ENCODE peak calls at places on chromosomes 6 and 20, in nine cellular contexts. One of them, this sample, is unnamed.

GRCh38 chr20:4444404-4444803 is 277.3 kb upstream of the PRND start:
- DNase-seq in fibroblast of lung: peak; percentile 88
- DNase-seq in colonic mucosa: no peak
- DNase-seq in adipocyte: peak; percentile 41
- DNase-seq in Peyer's patch: no peak
- DNase-seq in cardiac muscle cell: no peak
- DNase-seq in CD8-positive, alpha-beta T cell: no peak
- DNase-seq in astrocyte: peak; percentile 83
- DNase-seq in ovary: no peak
- DNase-seq in this sample: no peak

GRCh38 chr6:157518399-157519250 is 137.6 kb downstream of the ZDHHC14 start:
- DNase-seq in Peyer's patch: no peak
- DNase-seq in astrocyte: no peak
- DNase-seq in adipocyte: no peak
- DNase-seq in fibroblast of lung: no peak
- DNase-seq in colonic mucosa: no peak
- DNase-seq in cardiac muscle cell: no peak
- DNase-seq in CD8-positive, alpha-beta T cell: no peak
- DNase-seq in ovary: peak; percentile 52
- DNase-seq in this sample: no peak

GRCh38 chr6:110649704-110650103 is 165.6 kb downstream of the CDK19 start:
- DNase-seq in CD8-positive, alpha-beta T cell: no peak
- DNase-seq in ovary: no peak
- DNase-seq in adipocyte: no peak
- DNase-seq in astrocyte: no peak
- DNase-seq in fibroblast of lung: no peak
- DNase-seq in colonic mucosa: no peak
- DNase-seq in Peyer's patch: no peak
- DNase-seq in cardiac muscle cell: no peak
- DNase-seq in this sample: no peak

GRCh38 chr20:7667194-7667593 is 273.1 kb downstream of the HAO1 start:
- DNase-seq in cardiac muscle cell: no peak
- DNase-seq in astrocyte: peak; percentile 21
- DNase-seq in CD8-positive, alpha-beta T cell: no peak
- DNase-seq in fibroblast of lung: peak; percentile 43
- DNase-seq in Peyer's patch: no peak
- DNase-seq in adipocyte: no peak
- DNase-seq in colonic mucosa: no peak
- DNase-seq in ovary: no peak
- DNase-seq in this sample: no peak

GRCh38 chr6:133456934-133457333 is 215.8 kb downstream of the EYA4 start:
- DNase-seq in CD8-positive, alpha-beta T cell: no peak
- DNase-seq in ovary: no peak
- DNase-seq in adipocyte: no peak
- DNase-seq in astrocyte: no peak
- DNase-seq in colonic mucosa: no peak
- DNase-seq in Peyer's patch: no peak
- DNase-seq in cardiac muscle cell: no peak
- DNase-seq in fibroblast of lung: no peak
- DNase-seq in this sample: no peak

GRCh38 chr6:101163611-101164010 is 229.9 kb upstream of the GRIK2 start:
- DNase-seq in astrocyte: no peak
- DNase-seq in ovary: no peak
- DNase-seq in Peyer's patch: no peak
- DNase-seq in adipocyte: no peak
- DNase-seq in CD8-positive, alpha-beta T cell: no peak
- DNase-seq in fibroblast of lung: no peak
- DNase-seq in colonic mucosa: no peak
- DNase-seq in cardiac muscle cell: no peak
- DNase-seq in this sample: no peak

GRCh38 chr6:157605484-157605883 is 217.6 kb upstream of the SNX9 start:
- DNase-seq in CD8-positive, alpha-beta T cell: no peak
- DNase-seq in cardiac muscle cell: no peak
- DNase-seq in astrocyte: no peak
- DNase-seq in colonic mucosa: no peak
- DNase-seq in Peyer's patch: peak; percentile 29
- DNase-seq in ovary: no peak
- DNase-seq in adipocyte: no peak
- DNase-seq in fibroblast of lung: no peak
- DNase-seq in this sample: no peak

GRCh38 chr6:105459884-105460283 is 57.0 kb upstream of the PREP start:
- DNase-seq in ovary: no peak
- DNase-seq in cardiac muscle cell: no peak
- DNase-seq in Peyer's patch: no peak
- DNase-seq in colonic mucosa: no peak
- DNase-seq in CD8-positive, alpha-beta T cell: no peak
- DNase-seq in fibroblast of lung: peak; percentile 75
- DNase-seq in adipocyte: peak; percentile 7
- DNase-seq in astrocyte: peak; percentile 64
- DNase-seq in this sample: no peak

GRCh38 chr20:64222273-64222672 is 33.3 kb upstream of the PCMTD2 start:
- DNase-seq in fibroblast of lung: peak; percentile 51
- DNase-seq in astrocyte: peak; percentile 25
- DNase-seq in colonic mucosa: no peak
- DNase-seq in ovary: no peak
- DNase-seq in cardiac muscle cell: no peak
- DNase-seq in CD8-positive, alpha-beta T cell: no peak
- DNase-seq in adipocyte: peak; percentile 47
- DNase-seq in Peyer's patch: peak; percentile 54
- DNase-seq in this sample: no peak

GRCh38 chr6:33745558-33745957 is 1.1 kb downstream of the IP6K3 start:
- DNase-seq in cardiac muscle cell: no peak
- DNase-seq in astrocyte: no peak
- DNase-seq in ovary: no peak
- DNase-seq in colonic mucosa: no peak
- DNase-seq in fibroblast of lung: no peak
- DNase-seq in CD8-positive, alpha-beta T cell: no peak
- DNase-seq in adipocyte: no peak
- DNase-seq in Peyer's patch: no peak
- DNase-seq in this sample: no peak

GRCh38 chr6:47438481-47439347 is 38.9 kb upstream of the CD2AP start:
- DNase-seq in cardiac muscle cell: no peak
- DNase-seq in Peyer's patch: peak; percentile 61
- DNase-seq in adipocyte: no peak
- DNase-seq in ovary: no peak
- DNase-seq in fibroblast of lung: no peak
- DNase-seq in colonic mucosa: no peak
- DNase-seq in astrocyte: no peak
- DNase-seq in CD8-positive, alpha-beta T cell: no peak
- DNase-seq in this sample: no peak

GRCh38 chr6:26222587-26222986 is 135.4 kb downstream of the HFE start:
- DNase-seq in Peyer's patch: no peak
- DNase-seq in astrocyte: no peak
- DNase-seq in colonic mucosa: no peak
- DNase-seq in cardiac muscle cell: no peak
- DNase-seq in ovary: no peak
- DNase-seq in adipocyte: no peak
- DNase-seq in CD8-positive, alpha-beta T cell: no peak
- DNase-seq in fibroblast of lung: peak; percentile 32
- DNase-seq in this sample: no peak

GRCh38 chr6:31473780-31474725 is 23.9 kb upstream of the MICB start:
- DNase-seq in CD8-positive, alpha-beta T cell: no peak
- DNase-seq in Peyer's patch: peak; percentile 31
- DNase-seq in ovary: no peak
- DNase-seq in colonic mucosa: no peak
- DNase-seq in adipocyte: peak; percentile 62
- DNase-seq in astrocyte: peak; percentile 65
- DNase-seq in cardiac muscle cell: no peak
- DNase-seq in fibroblast of lung: peak; percentile 72
- DNase-seq in this sample: no peak

GRCh38 chr20:54475334-54476287 is at the start of gene DOK5:
- DNase-seq in cardiac muscle cell: peak; percentile 54
- DNase-seq in CD8-positive, alpha-beta T cell: no peak
- DNase-seq in astrocyte: peak; percentile 52
- DNase-seq in adipocyte: peak; percentile 91
- DNase-seq in colonic mucosa: no peak
- DNase-seq in fibroblast of lung: peak; percentile 72
- DNase-seq in Peyer's patch: no peak
- DNase-seq in ovary: peak; percentile 30
- DNase-seq in this sample: no peak

GRCh38 chr20:52708137-52708536 is 264.0 kb upstream of the TSHZ2 start:
- DNase-seq in astrocyte: no peak
- DNase-seq in adipocyte: no peak
- DNase-seq in fibroblast of lung: no peak
- DNase-seq in colonic mucosa: no peak
- DNase-seq in cardiac muscle cell: no peak
- DNase-seq in CD8-positive, alpha-beta T cell: no peak
- DNase-seq in Peyer's patch: no peak
- DNase-seq in ovary: no peak
- DNase-seq in this sample: no peak

GRCh38 chr6:160005861-160006540 is 37.1 kb downstream of the IGF2R start:
- DNase-seq in CD8-positive, alpha-beta T cell: no peak
- DNase-seq in fibroblast of lung: peak; percentile 67
- DNase-seq in colonic mucosa: no peak
- DNase-seq in Peyer's patch: no peak
- DNase-seq in astrocyte: peak; percentile 45
- DNase-seq in adipocyte: peak; percentile 15
- DNase-seq in ovary: peak; percentile 74
- DNase-seq in cardiac muscle cell: no peak
- DNase-seq in this sample: no peak

GRCh38 chr6:137657351-137657911 is 163.2 kb upstream of the OLIG3 start:
- DNase-seq in ovary: no peak
- DNase-seq in cardiac muscle cell: no peak
- DNase-seq in fibroblast of lung: no peak
- DNase-seq in astrocyte: no peak
- DNase-seq in adipocyte: no peak
- DNase-seq in colonic mucosa: no peak
- DNase-seq in CD8-positive, alpha-beta T cell: no peak
- DNase-seq in Peyer's patch: no peak
- DNase-seq in this sample: no peak

GRCh38 chr6:5025911-5026819 is 22.3 kb upstream of the RPP40 start:
- DNase-seq in colonic mucosa: peak; percentile 55
- DNase-seq in Peyer's patch: peak; percentile 54
- DNase-seq in ovary: peak; percentile 70
- DNase-seq in adipocyte: peak; percentile 86
- DNase-seq in cardiac muscle cell: peak; percentile 74
- DNase-seq in CD8-positive, alpha-beta T cell: no peak
- DNase-seq in fibroblast of lung: peak; percentile 51
- DNase-seq in astrocyte: peak; percentile 24
- DNase-seq in this sample: no peak

GRCh38 chr6:85421963-85422362 is 27.9 kb upstream of the NT5E start:
- DNase-seq in CD8-positive, alpha-beta T cell: no peak
- DNase-seq in ovary: no peak
- DNase-seq in colonic mucosa: no peak
- DNase-seq in Peyer's patch: no peak
- DNase-seq in fibroblast of lung: peak; percentile 71
- DNase-seq in adipocyte: peak; percentile 64
- DNase-seq in astrocyte: peak; percentile 65
- DNase-seq in cardiac muscle cell: no peak
- DNase-seq in this sample: no peak

GRCh38 chr6:131160254-131160758 is 25.0 kb downstream of the AKAP7 start:
- DNase-seq in CD8-positive, alpha-beta T cell: no peak
- DNase-seq in cardiac muscle cell: no peak
- DNase-seq in astrocyte: no peak
- DNase-seq in fibroblast of lung: no peak
- DNase-seq in colonic mucosa: no peak
- DNase-seq in ovary: no peak
- DNase-seq in adipocyte: no peak
- DNase-seq in Peyer's patch: no peak
- DNase-seq in this sample: no peak

GRCh38 chr6:36370638-36371037 is 16.8 kb downstream of the ETV7 start:
- DNase-seq in adipocyte: no peak
- DNase-seq in colonic mucosa: no peak
- DNase-seq in cardiac muscle cell: no peak
- DNase-seq in CD8-positive, alpha-beta T cell: no peak
- DNase-seq in fibroblast of lung: no peak
- DNase-seq in ovary: no peak
- DNase-seq in astrocyte: no peak
- DNase-seq in Peyer's patch: no peak
- DNase-seq in this sample: no peak

GRCh38 chr6:167855825-167856425 is 29.2 kb downstream of the AFDN start:
- DNase-seq in adipocyte: peak; percentile 88
- DNase-seq in CD8-positive, alpha-beta T cell: no peak
- DNase-seq in Peyer's patch: no peak
- DNase-seq in ovary: no peak
- DNase-seq in colonic mucosa: no peak
- DNase-seq in cardiac muscle cell: no peak
- DNase-seq in fibroblast of lung: peak; percentile 98
- DNase-seq in astrocyte: peak; percentile 98
- DNase-seq in this sample: no peak

GRCh38 chr6:169425628-169426370 is 172.2 kb upstream of the THBS2 start:
- DNase-seq in adipocyte: no peak
- DNase-seq in fibroblast of lung: no peak
- DNase-seq in ovary: peak; percentile 51
- DNase-seq in astrocyte: no peak
- DNase-seq in colonic mucosa: no peak
- DNase-seq in Peyer's patch: no peak
- DNase-seq in CD8-positive, alpha-beta T cell: no peak
- DNase-seq in cardiac muscle cell: no peak
- DNase-seq in this sample: no peak
- H3K4me3 ChIP-seq in adipocyte: peak overlapping the region; percentile 18
- H3K4me3 ChIP-seq in fibroblast of lung: no peak overlapping the region
- H3K4me3 ChIP-seq in ovary: no peak overlapping the region
- H3K4me3 ChIP-seq in astrocyte: no peak overlapping the region
- H3K4me3 ChIP-seq in colonic mucosa: no peak overlapping the region
- H3K4me3 ChIP-seq in Peyer's patch: no peak overlapping the region
- H3K4me3 ChIP-seq in CD8-positive, alpha-beta T cell: no peak overlapping the region
- H3K4me3 ChIP-seq in cardiac muscle cell: no peak overlapping the region
- H3K4me3 ChIP-seq in this sample: no peak overlapping the region

DNA sequence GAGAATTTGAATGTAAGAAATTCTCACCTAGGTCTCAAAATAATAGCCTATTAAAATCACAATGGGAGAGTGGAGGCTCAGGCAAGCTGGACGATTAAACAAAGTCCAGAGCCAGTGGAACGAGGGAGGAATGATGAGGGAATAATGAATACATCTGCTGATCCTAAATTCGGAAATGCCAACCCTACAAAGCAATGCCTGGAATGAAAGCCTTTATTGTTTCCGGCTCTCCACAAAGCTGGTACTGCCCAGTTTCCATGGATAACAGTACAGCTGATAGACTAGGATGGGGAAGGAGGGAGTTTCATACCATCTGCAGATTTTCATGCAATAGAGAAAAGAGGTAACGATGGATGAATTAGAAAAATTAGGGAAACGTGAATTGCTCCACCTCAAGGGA is 356.1 kb downstream of the CBLN4 start:
- DNase-seq in Peyer's patch: no peak
- DNase-seq in CD8-positive, alpha-beta T cell: no peak
- DNase-seq in cardiac muscle cell: no peak
- DNase-seq in astrocyte: no peak
- DNase-seq in adipocyte: no peak
- DNase-seq in ovary: no peak
- DNase-seq in fibroblast of lung: no peak
- DNase-seq in colonic mucosa: no peak
- DNase-seq in this sample: no peak
- H3K9me3 ChIP-seq in Peyer's patch: no peaks in the 10 kb centered on the region
- H3K9me3 ChIP-seq in CD8-positive, alpha-beta T cell: no peaks in the 10 kb centered on the region
- H3K9me3 ChIP-seq in cardiac muscle cell: no peaks in the 10 kb centered on the region
- H3K9me3 ChIP-seq in astrocyte: no peaks in the 10 kb centered on the region
- H3K9me3 ChIP-seq in adipocyte: peaks cover 5% of the 10 kb centered on the region
- H3K9me3 ChIP-seq in ovary: no peaks in the 10 kb centered on the region
- H3K9me3 ChIP-seq in fibroblast of lung: no peaks in the 10 kb centered on the region
- H3K9me3 ChIP-seq in colonic mucosa: no peaks in the 10 kb centered on the region
- H3K9me3 ChIP-seq in this sample: no peaks in the 10 kb centered on the region

GRCh38 chr6:151690303-151690702 is 117.2 kb upstream of the ESR1 start:
- DNase-seq in CD8-positive, alpha-beta T cell: no peak
- DNase-seq in colonic mucosa: no peak
- DNase-seq in fibroblast of lung: no peak
- DNase-seq in Peyer's patch: no peak
- DNase-seq in astrocyte: no peak
- DNase-seq in adipocyte: no peak
- DNase-seq in cardiac muscle cell: no peak
- DNase-seq in ovary: no peak
- DNase-seq in this sample: no peak
- H3K4me3 ChIP-seq in CD8-positive, alpha-beta T cell: peak overlapping the region; percentile 0
- H3K4me3 ChIP-seq in colonic mucosa: no peak overlapping the region
- H3K4me3 ChIP-seq in fibroblast of lung: no peak overlapping the region
- H3K4me3 ChIP-seq in Peyer's patch: peak overlapping the region; percentile 26
- H3K4me3 ChIP-seq in astrocyte: no peak overlapping the region
- H3K4me3 ChIP-seq in adipocyte: peak overlapping the region; percentile 78
- H3K4me3 ChIP-seq in cardiac muscle cell: no peak overlapping the region
- H3K4me3 ChIP-seq in ovary: peak overlapping the region; percentile 29
- H3K4me3 ChIP-seq in this sample: no peak overlapping the region

GRCh38 chr20:31260326-31260932 is 3.0 kb downstream of the DEFB115 start:
- DNase-seq in ovary: no peak
- DNase-seq in CD8-positive, alpha-beta T cell: no peak
- DNase-seq in Peyer's patch: no peak
- DNase-seq in cardiac muscle cell: no peak
- DNase-seq in colonic mucosa: no peak
- DNase-seq in astrocyte: no peak
- DNase-seq in fibroblast of lung: no peak
- DNase-seq in adipocyte: no peak
- DNase-seq in this sample: peak; percentile 13
- H3K9me3 ChIP-seq in ovary: no peaks in the 10 kb centered on the region
- H3K9me3 ChIP-seq in CD8-positive, alpha-beta T cell: no peaks in the 10 kb centered on the region
- H3K9me3 ChIP-seq in Peyer's patch: no peaks in the 10 kb centered on the region
- H3K9me3 ChIP-seq in cardiac muscle cell: no peaks in the 10 kb centered on the region
- H3K9me3 ChIP-seq in colonic mucosa: no peaks in the 10 kb centered on the region
- H3K9me3 ChIP-seq in astrocyte: peaks cover 4% of the 10 kb centered on the region
- H3K9me3 ChIP-seq in fibroblast of lung: no peaks in the 10 kb centered on the region
- H3K9me3 ChIP-seq in adipocyte: no peaks in the 10 kb centered on the region
- H3K9me3 ChIP-seq in this sample: no peaks in the 10 kb centered on the region